ENCODE peak calls at places on chromosome 17, in nine cellular contexts. One of them, this sample, is unnamed.

GRCh38 chr17:62892870-62893338 is 73.1 kb upstream of the TANC2 start:
- DNase-seq in lower lobe of right lung: peak; percentile 69
- DNase-seq in neural progenitor cell: no peak
- DNase-seq in PC-3: peak; percentile 99
- DNase-seq in A549: peak; percentile 88
- DNase-seq in fibroblast of lung: peak; percentile 91
- DNase-seq in keratinocyte: peak; percentile 54
- DNase-seq in heart left ventricle: peak; percentile 54
- DNase-seq in left lung: peak; percentile 80
- DNase-seq in this sample: no peak

GRCh38 chr17:79851461-79851817 is 12.2 kb upstream of the CBX4 start:
- DNase-seq in lower lobe of right lung: peak; percentile 73
- DNase-seq in neural progenitor cell: no peak
- DNase-seq in PC-3: peak; percentile 96
- DNase-seq in A549: peak; percentile 68
- DNase-seq in fibroblast of lung: no peak
- DNase-seq in keratinocyte: peak; percentile 76
- DNase-seq in heart left ventricle: no peak
- DNase-seq in left lung: peak; percentile 71
- DNase-seq in this sample: no peak

GRCh38 chr17:13986855-13987254 is 82.4 kb upstream of the COX10 start:
- DNase-seq in lower lobe of right lung: no peak
- DNase-seq in neural progenitor cell: no peak
- DNase-seq in PC-3: no peak
- DNase-seq in A549: no peak
- DNase-seq in fibroblast of lung: no peak
- DNase-seq in keratinocyte: no peak
- DNase-seq in heart left ventricle: no peak
- DNase-seq in left lung: no peak
- DNase-seq in this sample: no peak

GRCh38 chr17:7383742-7384488 is 3.0 kb downstream of the TNK1 start:
- DNase-seq in lower lobe of right lung: peak; percentile 51
- DNase-seq in neural progenitor cell: peak; percentile 91
- DNase-seq in PC-3: no peak
- DNase-seq in A549: no peak
- DNase-seq in fibroblast of lung: peak; percentile 46
- DNase-seq in keratinocyte: no peak
- DNase-seq in heart left ventricle: peak; percentile 42
- DNase-seq in left lung: no peak
- DNase-seq in this sample: peak; percentile 37

GRCh38 chr17:40760105-40761016 is 5.2 kb upstream of the KRT25 start:
- DNase-seq in lower lobe of right lung: no peak
- DNase-seq in neural progenitor cell: no peak
- DNase-seq in PC-3: no peak
- DNase-seq in A549: no peak
- DNase-seq in fibroblast of lung: no peak
- DNase-seq in keratinocyte: no peak
- DNase-seq in heart left ventricle: no peak
- DNase-seq in left lung: no peak
- DNase-seq in this sample: no peak

GRCh38 chr17:7261377-7262191 is 694 bp downstream of the CLDN7 start:
- DNase-seq in lower lobe of right lung: peak; percentile 55
- DNase-seq in neural progenitor cell: no peak
- DNase-seq in PC-3: no peak
- DNase-seq in A549: no peak
- DNase-seq in fibroblast of lung: no peak
- DNase-seq in keratinocyte: no peak
- DNase-seq in heart left ventricle: no peak
- DNase-seq in left lung: no peak
- DNase-seq in this sample: peak; percentile 21

GRCh38 chr17:17836818-17837379 is at the start of gene SREBF1:
- DNase-seq in lower lobe of right lung: peak; percentile 73
- DNase-seq in neural progenitor cell: peak; percentile 94
- DNase-seq in PC-3: peak; percentile 63
- DNase-seq in A549: peak; percentile 80
- DNase-seq in fibroblast of lung: peak; percentile 53
- DNase-seq in keratinocyte: no peak
- DNase-seq in heart left ventricle: peak; percentile 69
- DNase-seq in left lung: peak; percentile 78
- DNase-seq in this sample: peak; percentile 45

GRCh38 chr17:35166526-35166925 is 18.9 kb downstream of the UNC45B start:
- DNase-seq in lower lobe of right lung: no peak
- DNase-seq in neural progenitor cell: no peak
- DNase-seq in PC-3: no peak
- DNase-seq in A549: no peak
- DNase-seq in fibroblast of lung: no peak
- DNase-seq in keratinocyte: no peak
- DNase-seq in heart left ventricle: no peak
- DNase-seq in left lung: no peak
- DNase-seq in this sample: no peak

GRCh38 chr17:69547947-69548346 is 133.4 kb downstream of the MAP2K6 start:
- DNase-seq in lower lobe of right lung: no peak
- DNase-seq in neural progenitor cell: no peak
- DNase-seq in PC-3: no peak
- DNase-seq in A549: no peak
- DNase-seq in fibroblast of lung: no peak
- DNase-seq in keratinocyte: no peak
- DNase-seq in heart left ventricle: no peak
- DNase-seq in left lung: no peak
- DNase-seq in this sample: no peak

GRCh38 chr17:49779730-49780220 is 8.7 kb upstream of the KAT7 start:
- DNase-seq in lower lobe of right lung: no peak
- DNase-seq in neural progenitor cell: peak; percentile 15
- DNase-seq in PC-3: peak; percentile 83
- DNase-seq in A549: peak; percentile 60
- DNase-seq in fibroblast of lung: peak; percentile 98
- DNase-seq in keratinocyte: peak; percentile 15
- DNase-seq in heart left ventricle: no peak
- DNase-seq in left lung: no peak
- DNase-seq in this sample: peak; percentile 49

GRCh38 chr17:49193513-49194296 is 16.7 kb downstream of the GNGT2 start:
- DNase-seq in lower lobe of right lung: peak; percentile 65
- DNase-seq in neural progenitor cell: peak; percentile 64
- DNase-seq in PC-3: peak; percentile 74
- DNase-seq in A549: peak; percentile 84
- DNase-seq in fibroblast of lung: peak; percentile 77
- DNase-seq in keratinocyte: peak; percentile 65
- DNase-seq in heart left ventricle: peak; percentile 42
- DNase-seq in left lung: peak; percentile 70
- DNase-seq in this sample: peak; percentile 88

GRCh38 chr17:81438688-81439087 is 43.4 kb downstream of the BAHCC1 start:
- DNase-seq in lower lobe of right lung: no peak
- DNase-seq in neural progenitor cell: no peak
- DNase-seq in PC-3: no peak
- DNase-seq in A549: no peak
- DNase-seq in fibroblast of lung: no peak
- DNase-seq in keratinocyte: no peak
- DNase-seq in heart left ventricle: no peak
- DNase-seq in left lung: no peak
- DNase-seq in this sample: no peak

GRCh38 chr17:82775033-82775823 is 23.4 kb downstream of the TBCD start:
- DNase-seq in lower lobe of right lung: peak; percentile 79
- DNase-seq in neural progenitor cell: peak; percentile 74
- DNase-seq in PC-3: peak; percentile 65
- DNase-seq in A549: peak; percentile 69
- DNase-seq in fibroblast of lung: peak; percentile 34
- DNase-seq in keratinocyte: no peak
- DNase-seq in heart left ventricle: peak; percentile 63
- DNase-seq in left lung: peak; percentile 64
- DNase-seq in this sample: peak; percentile 77

GRCh38 chr17:76261421-76262215 is 3.5 kb upstream of the UBALD2 start:
- DNase-seq in lower lobe of right lung: no peak
- DNase-seq in neural progenitor cell: no peak
- DNase-seq in PC-3: peak; percentile 33
- DNase-seq in A549: no peak
- DNase-seq in fibroblast of lung: peak; percentile 59
- DNase-seq in keratinocyte: no peak
- DNase-seq in heart left ventricle: no peak
- DNase-seq in left lung: peak; percentile 24
- DNase-seq in this sample: no peak
- H3K4me1 ChIP-seq in lower lobe of right lung: peaks cover 48% of the 10 kb centered on the region
- H3K4me1 ChIP-seq in neural progenitor cell: peaks cover 23% of the 10 kb centered on the region
- H3K4me1 ChIP-seq in PC-3: peaks cover 42% of the 10 kb centered on the region
- H3K4me1 ChIP-seq in A549: peaks cover 10% of the 10 kb centered on the region
- H3K4me1 ChIP-seq in fibroblast of lung: peaks cover 6% of the 10 kb centered on the region
- H3K4me1 ChIP-seq in keratinocyte: peaks cover 31% of the 10 kb centered on the region
- H3K4me1 ChIP-seq in heart left ventricle: peaks cover 13% of the 10 kb centered on the region
- H3K4me1 ChIP-seq in left lung: peaks cover 57% of the 10 kb centered on the region
- H3K4me1 ChIP-seq in this sample: peaks cover 38% of the 10 kb centered on the region

DNA sequence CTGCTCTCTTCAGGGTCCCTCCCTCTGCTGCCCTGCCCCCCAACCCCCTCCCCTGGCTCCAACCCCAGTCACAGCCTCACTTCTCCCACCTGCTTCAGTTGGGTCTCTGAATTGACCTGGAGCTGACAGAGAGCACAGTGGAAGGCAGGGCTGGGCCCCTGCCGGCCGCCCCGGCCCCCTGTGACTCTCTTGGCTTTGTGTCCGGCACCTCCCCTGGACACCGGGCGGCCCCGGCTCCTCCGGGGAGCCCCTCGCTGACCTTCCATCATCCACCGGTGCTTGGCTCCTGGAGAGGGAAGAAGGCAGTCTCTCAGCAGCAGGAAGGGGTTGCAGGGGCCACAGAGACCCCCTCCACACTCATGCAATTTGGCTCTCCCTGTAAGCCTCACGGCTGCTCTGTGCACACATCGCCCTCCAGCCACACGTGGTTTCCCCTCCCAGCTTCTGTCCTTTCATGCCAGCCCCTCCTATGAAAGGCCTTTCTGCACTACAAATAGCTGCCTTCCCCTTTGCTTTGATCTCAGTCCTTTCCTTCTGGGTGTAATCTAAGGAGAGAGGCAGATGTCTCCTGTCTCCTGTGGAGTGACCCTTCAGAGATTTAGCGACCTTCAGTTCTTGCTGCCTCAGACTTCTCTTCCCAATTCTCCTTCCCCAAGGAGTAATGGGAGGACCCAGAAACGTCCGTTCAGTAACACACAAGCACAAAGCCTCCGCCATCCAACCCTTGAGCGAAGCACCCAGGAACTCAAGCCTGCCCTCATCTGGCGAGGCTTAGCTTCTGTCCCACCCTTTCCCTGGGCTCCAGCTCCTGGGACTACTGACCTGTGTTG is 8.3 kb downstream of the NKIRAS2 start:
- DNase-seq in lower lobe of right lung: no peak
- DNase-seq in neural progenitor cell: peak; percentile 71
- DNase-seq in PC-3: peak; percentile 18
- DNase-seq in A549: peak; percentile 71
- DNase-seq in fibroblast of lung: no peak
- DNase-seq in keratinocyte: no peak
- DNase-seq in heart left ventricle: no peak
- DNase-seq in left lung: no peak
- DNase-seq in this sample: no peak
- TF ChIP-seq CTCF in lower lobe of right lung: no peak
- TF ChIP-seq CTCF in neural progenitor cell: peak; percentile 47
- TF ChIP-seq CTCF in PC-3: peak; percentile 38
- TF ChIP-seq CTCF in A549: peak; percentile 43
- TF ChIP-seq CTCF in fibroblast of lung: peak; percentile 7
- TF ChIP-seq CTCF in keratinocyte: peak; percentile 48
- TF ChIP-seq CTCF in heart left ventricle: no peak
- TF ChIP-seq CTCF in left lung: no peak
- TF ChIP-seq CTCF in this sample: no peak

GRCh38 chr17:16513858-16514257 is 21.9 kb upstream of the LRRC75A start:
- DNase-seq in lower lobe of right lung: no peak
- DNase-seq in neural progenitor cell: no peak
- DNase-seq in PC-3: no peak
- DNase-seq in A549: no peak
- DNase-seq in fibroblast of lung: no peak
- DNase-seq in keratinocyte: no peak
- DNase-seq in heart left ventricle: no peak
- DNase-seq in left lung: no peak
- DNase-seq in this sample: no peak
- H3K4me1 ChIP-seq in lower lobe of right lung: peaks cover 20% of the 10 kb centered on the region
- H3K4me1 ChIP-seq in neural progenitor cell: peaks cover 16% of the 10 kb centered on the region
- H3K4me1 ChIP-seq in PC-3: peaks cover 11% of the 10 kb centered on the region
- H3K4me1 ChIP-seq in A549: peaks cover 13% of the 10 kb centered on the region
- H3K4me1 ChIP-seq in fibroblast of lung: peaks cover 8% of the 10 kb centered on the region
- H3K4me1 ChIP-seq in keratinocyte: peaks cover 8% of the 10 kb centered on the region
- H3K4me1 ChIP-seq in heart left ventricle: peaks cover 3% of the 10 kb centered on the region
- H3K4me1 ChIP-seq in left lung: peaks cover 37% of the 10 kb centered on the region
- H3K4me1 ChIP-seq in this sample: peaks cover 16% of the 10 kb centered on the region

GRCh38 chr17:29590979-29591736 is 1.7 kb upstream of the GIT1 start:
- DNase-seq in lower lobe of right lung: peak; percentile 62
- DNase-seq in neural progenitor cell: peak; percentile 76
- DNase-seq in PC-3: no peak
- DNase-seq in A549: peak; percentile 92
- DNase-seq in fibroblast of lung: peak; percentile 84
- DNase-seq in keratinocyte: no peak
- DNase-seq in heart left ventricle: peak; percentile 61
- DNase-seq in left lung: no peak
- DNase-seq in this sample: peak; percentile 55

GRCh38 chr17:29588017-29588557 is 1.4 kb downstream of the GIT1 start:
- DNase-seq in lower lobe of right lung: no peak
- DNase-seq in neural progenitor cell: peak; percentile 16
- DNase-seq in PC-3: no peak
- DNase-seq in A549: no peak
- DNase-seq in fibroblast of lung: peak; percentile 12
- DNase-seq in keratinocyte: no peak
- DNase-seq in heart left ventricle: no peak
- DNase-seq in left lung: no peak
- DNase-seq in this sample: no peak

GRCh38 chr17:29590261-29590978 is 972 bp upstream of the GIT1 start:
- DNase-seq in lower lobe of right lung: peak; percentile 45
- DNase-seq in neural progenitor cell: no peak
- DNase-seq in PC-3: no peak
- DNase-seq in A549: peak; percentile 73
- DNase-seq in fibroblast of lung: peak; percentile 71
- DNase-seq in keratinocyte: no peak
- DNase-seq in heart left ventricle: peak; percentile 52
- DNase-seq in left lung: no peak
- DNase-seq in this sample: no peak

GRCh38 chr17:29588561-29589411 is 662 bp downstream of the GIT1 start:
- DNase-seq in lower lobe of right lung: peak; percentile 67
- DNase-seq in neural progenitor cell: peak; percentile 79
- DNase-seq in PC-3: peak; percentile 15
- DNase-seq in A549: peak; percentile 52
- DNase-seq in fibroblast of lung: peak; percentile 24
- DNase-seq in keratinocyte: no peak
- DNase-seq in heart left ventricle: peak; percentile 57
- DNase-seq in left lung: no peak
- DNase-seq in this sample: peak; percentile 31

DNA sequence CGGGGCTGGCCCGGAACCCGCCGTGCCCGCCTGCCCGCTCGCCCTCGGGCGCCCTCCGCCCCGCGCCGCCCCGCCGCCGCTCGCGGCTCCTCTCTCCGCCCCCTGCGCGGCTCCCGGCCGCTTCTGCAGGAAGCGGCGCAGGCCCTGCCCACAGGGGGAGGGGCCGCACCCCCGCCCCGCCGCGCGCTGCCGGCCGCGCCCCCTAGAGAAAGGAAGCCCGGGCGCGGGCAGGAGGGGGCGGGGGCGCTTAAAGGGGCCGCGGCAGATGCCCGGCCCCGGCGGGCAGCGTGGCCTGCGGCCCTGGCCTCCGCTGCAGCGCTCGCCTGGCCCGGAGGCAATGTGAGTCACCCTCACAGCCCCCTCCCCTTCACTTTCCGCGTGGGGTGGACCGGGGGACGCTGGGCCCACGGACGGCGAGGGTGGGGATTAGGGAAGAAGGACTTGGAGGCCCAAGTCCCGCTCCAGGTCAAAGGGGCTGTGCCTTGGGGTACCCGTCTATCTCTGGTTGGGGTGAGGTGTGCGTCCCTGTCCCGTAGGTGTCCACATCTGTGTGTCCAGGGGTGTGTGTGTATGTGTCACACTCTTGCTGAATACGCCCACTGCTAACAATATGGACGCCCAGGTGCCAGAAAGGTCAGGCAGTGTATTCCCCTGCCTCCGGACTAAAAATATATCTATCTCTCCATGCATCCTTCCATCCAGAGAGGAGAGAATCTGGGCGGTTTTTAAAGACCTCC is at the start of gene GIT1:
- DNase-seq in lower lobe of right lung: peak; percentile 90
- DNase-seq in neural progenitor cell: peak; percentile 97
- DNase-seq in PC-3: peak; percentile 85
- DNase-seq in A549: peak; percentile 85
- DNase-seq in fibroblast of lung: peak; percentile 79
- DNase-seq in keratinocyte: no peak
- DNase-seq in heart left ventricle: peak; percentile 90
- DNase-seq in left lung: peak; percentile 86
- DNase-seq in this sample: peak; percentile 89
- TF ChIP-seq CTCF in lower lobe of right lung: no peak
- TF ChIP-seq CTCF in neural progenitor cell: no peak
- TF ChIP-seq CTCF in PC-3: no peak
- TF ChIP-seq CTCF in A549: no peak
- TF ChIP-seq CTCF in fibroblast of lung: no peak
- TF ChIP-seq CTCF in keratinocyte: no peak
- TF ChIP-seq CTCF in heart left ventricle: no peak
- TF ChIP-seq CTCF in left lung: no peak
- TF ChIP-seq CTCF in this sample: no peak

This sample was measured in thyroid gland.